ENCODE peak calls at places on chromosome 14, in four cellular contexts. S, V, F and Q are unnamed samples.

GRCh38 chr14:88934231-88934898 is 109.9 kb downstream of the TTC8 start:
- DNase-seq in V (no peak), F (no peak), S (no peak), Q (no peak)

GRCh38 chr14:74400328-74400727 is 25.7 kb downstream of the SYNDIG1L start:
- DNase-seq in V (no peak), S (no peak), F (no peak), Q (no peak)

GRCh38 chr14:67940894-67941455 is 121.4 kb downstream of the RAD51B start:
- DNase-seq in S (no peak), F (peak; percentile 34), V (no peak), Q (no peak)

GRCh38 chr14:94113490-94113889 is 3.0 kb downstream of the IFI27 start:
- DNase-seq in F (no peak), S (peak; percentile 68), V (peak; percentile 68), Q (peak; percentile 56)

GRCh38 chr14:90759370-90760054 is 56.7 kb downstream of the TTC7B start:
- DNase-seq in F (no peak), S (no peak), V (peak; percentile 65), Q (no peak)

GRCh38 chr14:90815817-90816662 is at the start of gene TTC7B:
- DNase-seq in V (peak; percentile 52), F (no peak), S (no peak), Q (peak; percentile 57)

GRCh38 chr14:80946187-80946586 is 4.6 kb upstream of the CEP128 start:
- DNase-seq in V (no peak), F (peak; percentile 49), S (no peak), Q (no peak)

GRCh38 chr14:89303452-89304435 is 113.3 kb downstream of the FOXN3 start:
- DNase-seq in F (no peak), S (peak; percentile 57), V (peak; percentile 54), Q (peak; percentile 28)

GRCh38 chr14:29822430-29822709 is 105.3 kb downstream of the PRKD1 start:
- DNase-seq in S (no peak), F (no peak), V (no peak), Q (no peak)

GRCh38 chr14:36054353-36055051 is 122.0 kb downstream of the PTCSC3 start:
- DNase-seq in S (no peak), V (peak; percentile 38), F (no peak), Q (no peak)

GRCh38 chr14:68979722-68980552 is 835 bp upstream of the ACTN1 start:
- DNase-seq in F (no peak), V (peak; percentile 56), S (peak; percentile 60), Q (peak; percentile 57)

GRCh38 chr14:32662234-32662633 is 276.4 kb upstream of the NPAS3 start:
- DNase-seq in V (no peak), F (peak; percentile 24), S (no peak), Q (no peak)

GRCh38 chr14:93337143-93337753 is 4.4 kb upstream of the BTBD7 start:
- DNase-seq in V (no peak), F (no peak), S (no peak), Q (no peak)

GRCh38 chr14:101478796-101479410 is 82.4 kb upstream of the DIO3 start:
- DNase-seq in F (no peak), S (peak; percentile 12), V (no peak), Q (peak; percentile 7)

GRCh38 chr14:92644601-92645515 is 103.6 kb downstream of the LGMN start:
- DNase-seq in S (no peak), F (no peak), V (no peak), Q (no peak)

GRCh38 chr14:93905623-93906022 is 21.5 kb upstream of the FAM181A start:
- DNase-seq in V (no peak), S (no peak), F (no peak), Q (no peak)

GRCh38 chr14:98769326-98769725 is 502.7 kb downstream of the BCL11B start:
- DNase-seq in V (no peak), F (no peak), S (no peak), Q (no peak)

GRCh38 chr14:57066887-57067513 is 201.7 kb downstream of the EXOC5 start:
- DNase-seq in S (peak; percentile 33), F (no peak), V (no peak), Q (peak; percentile 64)

GRCh38 chr14:49621114-49621881 is 699 bp downstream of the MGAT2 start:
- DNase-seq in F (no peak), S (peak; percentile 67), V (peak; percentile 78), Q (peak; percentile 67)

GRCh38 chr14:65483647-65484046 is 71.1 kb downstream of the FUT8 start:
- DNase-seq in V (no peak), F (no peak), S (no peak), Q (no peak)

DNA sequence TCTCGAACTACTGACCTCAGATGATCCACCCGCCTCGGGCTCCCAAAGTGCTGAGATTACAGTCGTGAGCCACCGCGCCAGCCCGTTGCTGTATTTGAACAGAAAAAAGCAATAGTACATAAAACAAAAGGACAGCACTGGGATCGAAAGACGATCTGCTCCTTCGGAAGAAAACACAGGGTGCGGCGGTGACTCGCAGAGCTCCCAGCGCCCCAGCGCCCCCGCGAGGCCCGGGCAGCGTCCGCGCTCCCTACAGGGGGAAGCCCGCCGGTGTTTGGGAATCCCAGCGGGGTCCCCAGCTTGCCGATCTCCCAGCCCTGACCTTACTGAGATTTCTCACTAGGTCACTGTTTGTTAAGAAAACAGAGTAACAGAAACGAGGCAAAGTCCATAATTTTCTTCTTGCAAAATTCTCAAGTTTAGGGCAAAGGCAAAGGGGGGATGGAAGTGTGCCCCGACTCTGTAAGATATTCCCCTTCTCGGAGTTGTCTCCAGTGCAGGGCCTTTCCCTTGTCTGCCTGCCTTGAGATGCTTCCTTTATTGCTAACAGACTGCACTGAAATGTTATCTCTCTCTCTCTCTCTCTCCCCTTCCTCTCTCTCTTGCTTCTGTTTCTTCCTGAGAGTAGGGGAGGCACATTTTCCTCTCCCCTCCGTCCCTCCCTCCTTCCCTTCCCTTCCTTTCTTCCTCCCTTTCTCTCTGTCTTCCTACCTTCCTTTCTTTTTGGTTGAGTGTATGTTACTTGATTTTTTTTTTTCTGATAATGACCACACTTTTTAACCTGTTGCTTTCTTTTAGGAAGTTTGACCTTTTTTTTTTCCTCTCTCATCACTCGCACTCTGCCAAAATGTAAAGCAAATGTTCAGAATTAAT is 92.0 kb downstream of the TMEM30B start:
- DNase-seq in F (peak; percentile 32), V (peak; percentile 56), S (peak; percentile 28), Q (peak; percentile 56)
- H3K27me3 ChIP-seq in F (no peaks in the 10 kb centered on the region), V (peaks cover 8% of the 10 kb centered on the region), S (peaks cover 8% of the 10 kb centered on the region), Q (no peaks in the 10 kb centered on the region)

DNA sequence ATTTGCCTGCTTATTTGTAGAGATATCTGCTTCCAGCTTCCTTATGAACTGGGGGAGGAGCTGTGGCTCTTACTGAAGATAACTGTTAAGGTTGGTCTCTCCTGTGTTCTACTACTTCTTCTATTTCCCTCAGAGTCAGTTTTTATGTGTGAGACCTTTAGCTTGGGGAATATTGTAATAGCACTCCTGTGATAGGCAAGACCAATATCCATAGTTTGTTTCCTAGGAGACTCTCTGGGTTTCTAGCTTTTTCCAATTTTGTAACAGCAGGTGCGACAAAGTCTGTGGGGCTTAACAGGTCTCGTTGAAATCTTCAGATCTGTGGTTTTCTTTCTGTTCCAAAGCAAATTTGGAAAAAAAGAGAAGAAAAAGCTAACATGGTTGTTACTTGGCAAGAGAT is at the start of gene OR10G3:
- DNase-seq in V (no peak), S (no peak), F (no peak), Q (no peak)
- H3K27me3 ChIP-seq in V (no peaks in the 10 kb centered on the region), S (no peaks in the 10 kb centered on the region), F (no peaks in the 10 kb centered on the region), Q (no peaks in the 10 kb centered on the region)

DNA sequence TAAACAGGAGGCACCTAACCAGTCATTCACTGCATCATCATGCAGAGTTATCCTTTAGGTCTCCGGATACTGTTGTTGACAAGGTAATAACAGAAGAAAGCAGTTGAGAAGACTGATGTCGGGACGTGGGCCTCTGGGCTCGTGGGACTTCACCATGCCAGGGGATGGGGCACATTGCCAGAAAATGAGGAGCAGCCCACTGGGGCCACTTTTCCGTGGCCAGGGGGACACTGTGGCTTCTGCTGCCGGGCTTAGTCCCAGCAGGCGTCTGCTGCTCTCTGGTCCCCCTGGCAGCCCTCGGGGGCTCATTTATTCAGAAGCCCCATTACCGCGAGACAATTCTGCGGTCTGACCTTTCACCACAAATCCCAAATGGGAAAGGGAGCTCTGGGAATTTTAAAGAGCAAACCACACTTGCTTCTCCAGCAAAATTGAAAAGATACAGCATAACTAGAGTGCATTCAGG is 201.2 kb downstream of the DAD1 start:
- DNase-seq in V (no peak), F (no peak), S (no peak), Q (no peak)
- H3K27me3 ChIP-seq in V (no peaks in the 10 kb centered on the region), F (peaks cover 10% of the 10 kb centered on the region), S (no peaks in the 10 kb centered on the region), Q (no peaks in the 10 kb centered on the region)

DNA sequence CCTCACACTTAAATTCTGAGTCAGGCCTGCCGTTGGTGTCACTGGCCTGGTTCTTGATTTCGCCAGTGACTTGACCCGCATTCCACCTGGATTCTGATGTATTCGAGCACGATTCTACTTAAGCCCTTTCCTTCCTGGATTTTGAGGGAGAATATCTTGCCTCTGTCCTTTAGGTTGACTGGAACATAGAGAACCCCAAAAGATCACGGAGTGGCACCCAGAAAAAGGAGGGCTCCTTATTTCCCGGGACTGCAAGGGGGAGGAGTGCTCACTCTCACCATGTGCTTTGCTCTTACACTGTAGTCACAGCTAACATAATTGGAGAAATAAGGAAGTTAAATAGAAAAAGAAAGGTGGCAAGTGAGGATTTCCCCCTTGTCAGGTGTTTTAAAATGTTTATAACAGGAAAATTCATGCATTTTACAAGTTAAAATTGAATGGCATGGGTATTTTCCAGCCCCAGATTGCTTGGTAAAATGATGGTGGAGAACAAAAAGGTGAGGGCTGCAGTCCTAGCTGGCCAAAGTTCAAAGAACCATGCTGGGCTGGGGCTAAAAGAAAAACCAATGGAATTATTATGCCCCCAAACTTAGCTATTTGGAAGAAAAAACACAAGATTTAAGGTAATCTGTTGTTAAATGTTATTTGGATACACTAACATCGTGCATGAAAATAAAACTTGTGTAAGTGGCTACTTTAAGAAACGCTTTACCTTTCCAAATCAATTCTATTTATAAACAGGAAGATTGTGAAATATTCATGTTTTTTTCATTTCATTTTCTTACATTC is 8.9 kb downstream of the FOXA1 start:
- DNase-seq in F (no peak), S (peak; percentile 52), V (no peak), Q (no peak)
- H3K27me3 ChIP-seq in F (peaks cover 90% of the 10 kb centered on the region), S (peaks cover 7% of the 10 kb centered on the region), V (peaks cover 79% of the 10 kb centered on the region), Q (peaks cover 52% of the 10 kb centered on the region)